ENCODE peak calls at places on chromosomes 11 and 22, in six cellular contexts. One of them, this sample, is unnamed.
A peak's percentile ranks its signal among the peaks of the same experiment; 100 is the strongest.

GRCh38 chr11:123624974-123625373 is 29.4 kb downstream of the SCN3B start:
- DNase-seq in lower leg skin: no peak
- DNase-seq in dorsolateral prefrontal cortex: no peak
- DNase-seq in pancreas: no peak
- DNase-seq in HL-60: no peak
- DNase-seq in body of pancreas: no peak
- DNase-seq in this sample: no peak

GRCh38 chr11:2652857-2653643 is 46.7 kb downstream of the KCNQ1OT1 start:
- DNase-seq in lower leg skin: peak; percentile 39
- DNase-seq in dorsolateral prefrontal cortex: no peak
- DNase-seq in pancreas: peak; percentile 7
- DNase-seq in HL-60: no peak
- DNase-seq in body of pancreas: no peak
- DNase-seq in this sample: no peak

GRCh38 chr22:37229805-37230672 is 14.0 kb downstream of the RAC2 start:
- DNase-seq in lower leg skin: peak; percentile 91
- DNase-seq in dorsolateral prefrontal cortex: no peak
- DNase-seq in pancreas: no peak
- DNase-seq in HL-60: peak; percentile 91
- DNase-seq in body of pancreas: no peak
- DNase-seq in this sample: peak; percentile 82

GRCh38 chr11:127624455-127624854 is 623.9 kb upstream of the KIRREL3 start:
- DNase-seq in lower leg skin: no peak
- DNase-seq in dorsolateral prefrontal cortex: peak; percentile 54
- DNase-seq in pancreas: no peak
- DNase-seq in HL-60: no peak
- DNase-seq in body of pancreas: no peak
- DNase-seq in this sample: no peak

GRCh38 chr11:1772270-1773130 is 8.8 kb upstream of the CTSD start:
- DNase-seq in lower leg skin: peak; percentile 90
- DNase-seq in dorsolateral prefrontal cortex: peak; percentile 52
- DNase-seq in pancreas: peak; percentile 52
- DNase-seq in HL-60: peak; percentile 92
- DNase-seq in body of pancreas: peak; percentile 50
- DNase-seq in this sample: no peak

GRCh38 chr11:77669848-77670511 is 32.4 kb upstream of the CLNS1A start:
- DNase-seq in lower leg skin: no peak
- DNase-seq in dorsolateral prefrontal cortex: no peak
- DNase-seq in pancreas: no peak
- DNase-seq in HL-60: no peak
- DNase-seq in body of pancreas: no peak
- DNase-seq in this sample: no peak

GRCh38 chr22:24566899-24567511 is 11.2 kb downstream of the SNRPD3 start:
- DNase-seq in lower leg skin: no peak
- DNase-seq in dorsolateral prefrontal cortex: no peak
- DNase-seq in pancreas: no peak
- DNase-seq in HL-60: no peak
- DNase-seq in body of pancreas: no peak
- DNase-seq in this sample: no peak

GRCh38 chr11:17343907-17344306 is 7.7 kb upstream of the NCR3LG1 start:
- DNase-seq in lower leg skin: no peak
- DNase-seq in dorsolateral prefrontal cortex: no peak
- DNase-seq in pancreas: no peak
- DNase-seq in HL-60: no peak
- DNase-seq in body of pancreas: no peak
- DNase-seq in this sample: no peak

GRCh38 chr11:76666408-76666807 is 4.1 kb downstream of the LRRC32 start:
- DNase-seq in lower leg skin: peak; percentile 87
- DNase-seq in dorsolateral prefrontal cortex: peak; percentile 29
- DNase-seq in pancreas: no peak
- DNase-seq in HL-60: no peak
- DNase-seq in body of pancreas: peak; percentile 28
- DNase-seq in this sample: no peak

GRCh38 chr11:9293646-9294045 is 20.7 kb downstream of the TMEM41B start:
- DNase-seq in lower leg skin: no peak
- DNase-seq in dorsolateral prefrontal cortex: no peak
- DNase-seq in pancreas: no peak
- DNase-seq in HL-60: no peak
- DNase-seq in body of pancreas: no peak
- DNase-seq in this sample: no peak

GRCh38 chr11:131530411-131530810 is 160.0 kb downstream of the NTM start:
- DNase-seq in lower leg skin: no peak
- DNase-seq in dorsolateral prefrontal cortex: peak; percentile 72
- DNase-seq in pancreas: no peak
- DNase-seq in HL-60: no peak
- DNase-seq in body of pancreas: no peak
- DNase-seq in this sample: no peak

GRCh38 chr22:37697540-37697835 is 640 bp downstream of the TRIOBP start:
- DNase-seq in lower leg skin: no peak
- DNase-seq in dorsolateral prefrontal cortex: no peak
- DNase-seq in pancreas: no peak
- DNase-seq in HL-60: no peak
- DNase-seq in body of pancreas: no peak
- DNase-seq in this sample: no peak

GRCh38 chr11:18013790-18014507 is 1.1 kb upstream of the SERGEF start:
- DNase-seq in lower leg skin: no peak
- DNase-seq in dorsolateral prefrontal cortex: no peak
- DNase-seq in pancreas: peak; percentile 14
- DNase-seq in HL-60: no peak
- DNase-seq in body of pancreas: no peak
- DNase-seq in this sample: no peak

GRCh38 chr11:10042699-10043098 is 251.3 kb downstream of the SBF2 start:
- DNase-seq in lower leg skin: no peak
- DNase-seq in dorsolateral prefrontal cortex: no peak
- DNase-seq in pancreas: no peak
- DNase-seq in HL-60: peak; percentile 67
- DNase-seq in body of pancreas: no peak
- DNase-seq in this sample: no peak

GRCh38 chr11:60121259-60121658 is 32.8 kb downstream of the MS4A2 start:
- DNase-seq in lower leg skin: no peak
- DNase-seq in dorsolateral prefrontal cortex: no peak
- DNase-seq in pancreas: no peak
- DNase-seq in HL-60: no peak
- DNase-seq in body of pancreas: peak; percentile 14
- DNase-seq in this sample: no peak

GRCh38 chr11:35662061-35662648 is 420 bp upstream of the TRIM44 start:
- DNase-seq in lower leg skin: no peak
- DNase-seq in dorsolateral prefrontal cortex: no peak
- DNase-seq in pancreas: no peak
- DNase-seq in HL-60: no peak
- DNase-seq in body of pancreas: no peak
- DNase-seq in this sample: no peak

GRCh38 chr22:50070366-50070765 is 12.3 kb upstream of the TTLL8 start:
- DNase-seq in lower leg skin: no peak
- DNase-seq in dorsolateral prefrontal cortex: no peak
- DNase-seq in pancreas: no peak
- DNase-seq in HL-60: no peak
- DNase-seq in body of pancreas: no peak
- DNase-seq in this sample: no peak

GRCh38 chr11:95373241-95373640 is 142.2 kb upstream of the SESN3 start:
- DNase-seq in lower leg skin: no peak
- DNase-seq in dorsolateral prefrontal cortex: no peak
- DNase-seq in pancreas: no peak
- DNase-seq in HL-60: no peak
- DNase-seq in body of pancreas: no peak
- DNase-seq in this sample: no peak

GRCh38 chr11:27254744-27255446 is 108.1 kb downstream of the CCDC34 start:
- DNase-seq in lower leg skin: no peak
- DNase-seq in dorsolateral prefrontal cortex: no peak
- DNase-seq in pancreas: no peak
- DNase-seq in HL-60: no peak
- DNase-seq in body of pancreas: no peak
- DNase-seq in this sample: no peak

GRCh38 chr22:36360871-36361383 is 26.8 kb downstream of the MYH9 start:
- DNase-seq in lower leg skin: no peak
- DNase-seq in dorsolateral prefrontal cortex: no peak
- DNase-seq in pancreas: no peak
- DNase-seq in HL-60: no peak
- DNase-seq in body of pancreas: no peak
- DNase-seq in this sample: no peak

GRCh38 chr11:26985941-26986340 is 8.0 kb upstream of the FIBIN start:
- DNase-seq in lower leg skin: no peak
- DNase-seq in dorsolateral prefrontal cortex: no peak
- DNase-seq in pancreas: no peak
- DNase-seq in HL-60: no peak
- DNase-seq in body of pancreas: no peak
- DNase-seq in this sample: no peak

GRCh38 chr22:40176921-40177737 is 596 bp upstream of the TNRC6B start:
- DNase-seq in lower leg skin: no peak
- DNase-seq in dorsolateral prefrontal cortex: no peak
- DNase-seq in pancreas: peak; percentile 56
- DNase-seq in HL-60: peak; percentile 57
- DNase-seq in body of pancreas: peak; percentile 78
- DNase-seq in this sample: peak; percentile 48

GRCh38 chr11:134572741-134573675 is 161.0 kb upstream of the B3GAT1 start:
- DNase-seq in lower leg skin: no peak
- DNase-seq in dorsolateral prefrontal cortex: no peak
- DNase-seq in pancreas: no peak
- DNase-seq in HL-60: no peak
- DNase-seq in body of pancreas: no peak
- DNase-seq in this sample: no peak

GRCh38 chr11:112185883-112186282 is 10.6 kb downstream of the BCO2 start:
- DNase-seq in lower leg skin: no peak
- DNase-seq in dorsolateral prefrontal cortex: no peak
- DNase-seq in pancreas: no peak
- DNase-seq in HL-60: no peak
- DNase-seq in body of pancreas: no peak
- DNase-seq in this sample: no peak

GRCh38 chr11:111541209-111542061 is 915 bp downstream of the LAYN start:
- DNase-seq in lower leg skin: peak; percentile 87
- DNase-seq in dorsolateral prefrontal cortex: no peak
- DNase-seq in pancreas: peak; percentile 18
- DNase-seq in HL-60: no peak
- DNase-seq in body of pancreas: peak; percentile 41
- DNase-seq in this sample: no peak

GRCh38 chr11:104339383-104339831 is 175.5 kb upstream of the PDGFD start:
- DNase-seq in lower leg skin: no peak
- DNase-seq in dorsolateral prefrontal cortex: no peak
- DNase-seq in pancreas: no peak
- DNase-seq in HL-60: no peak
- DNase-seq in body of pancreas: no peak
- DNase-seq in this sample: no peak

GRCh38 chr11:104338186-104338585 is 174.2 kb upstream of the PDGFD start:
- DNase-seq in lower leg skin: no peak
- DNase-seq in dorsolateral prefrontal cortex: no peak
- DNase-seq in pancreas: no peak
- DNase-seq in HL-60: no peak
- DNase-seq in body of pancreas: no peak
- DNase-seq in this sample: no peak

GRCh38 chr11:104343578-104343977 is 179.6 kb upstream of the PDGFD start:
- DNase-seq in lower leg skin: no peak
- DNase-seq in dorsolateral prefrontal cortex: no peak
- DNase-seq in pancreas: no peak
- DNase-seq in HL-60: no peak
- DNase-seq in body of pancreas: no peak
- DNase-seq in this sample: no peak
- TF ChIP-seq CTCF in lower leg skin: no peak
- TF ChIP-seq CTCF in dorsolateral prefrontal cortex: peak; percentile 12
- TF ChIP-seq CTCF in pancreas: peak; percentile 36
- TF ChIP-seq CTCF in HL-60: peak; percentile 17
- TF ChIP-seq CTCF in body of pancreas: peak; percentile 28
- TF ChIP-seq CTCF in this sample: peak; percentile 53

GRCh38 chr11:124875943-124876817 is 10.9 kb downstream of the ROBO3 start:
- DNase-seq in lower leg skin: peak; percentile 96
- DNase-seq in dorsolateral prefrontal cortex: peak; percentile 81
- DNase-seq in pancreas: peak; percentile 76
- DNase-seq in HL-60: peak; percentile 63
- DNase-seq in body of pancreas: peak; percentile 81
- DNase-seq in this sample: peak; percentile 30

GRCh38 chr11:124876818-124877630 is 11.8 kb downstream of the ROBO3 start:
- DNase-seq in lower leg skin: peak; percentile 78
- DNase-seq in dorsolateral prefrontal cortex: no peak
- DNase-seq in pancreas: no peak
- DNase-seq in HL-60: no peak
- DNase-seq in body of pancreas: no peak
- DNase-seq in this sample: no peak

GRCh38 chr11:124873980-124874379 is 8.7 kb downstream of the ROBO3 start:
- DNase-seq in lower leg skin: peak; percentile 64
- DNase-seq in dorsolateral prefrontal cortex: no peak
- DNase-seq in pancreas: no peak
- DNase-seq in HL-60: no peak
- DNase-seq in body of pancreas: no peak
- DNase-seq in this sample: no peak

GRCh38 chr11:124874571-124875255 is 9.5 kb downstream of the ROBO3 start:
- DNase-seq in lower leg skin: peak; percentile 74
- DNase-seq in dorsolateral prefrontal cortex: no peak
- DNase-seq in pancreas: no peak
- DNase-seq in HL-60: no peak
- DNase-seq in body of pancreas: no peak
- DNase-seq in this sample: no peak

GRCh38 chr11:124875401-124875800 is 10.2 kb downstream of the ROBO3 start:
- DNase-seq in lower leg skin: peak; percentile 83
- DNase-seq in dorsolateral prefrontal cortex: no peak
- DNase-seq in pancreas: no peak
- DNase-seq in HL-60: no peak
- DNase-seq in body of pancreas: no peak
- DNase-seq in this sample: no peak
- H3K4me3 ChIP-seq in lower leg skin: no peak overlapping the region
- H3K4me3 ChIP-seq in dorsolateral prefrontal cortex: peak overlapping the region; percentile 68
- H3K4me3 ChIP-seq in pancreas: no peak overlapping the region
- H3K4me3 ChIP-seq in HL-60: no peak overlapping the region
- H3K4me3 ChIP-seq in body of pancreas: no peak overlapping the region
- H3K4me3 ChIP-seq in this sample: no peak overlapping the region

DNA sequence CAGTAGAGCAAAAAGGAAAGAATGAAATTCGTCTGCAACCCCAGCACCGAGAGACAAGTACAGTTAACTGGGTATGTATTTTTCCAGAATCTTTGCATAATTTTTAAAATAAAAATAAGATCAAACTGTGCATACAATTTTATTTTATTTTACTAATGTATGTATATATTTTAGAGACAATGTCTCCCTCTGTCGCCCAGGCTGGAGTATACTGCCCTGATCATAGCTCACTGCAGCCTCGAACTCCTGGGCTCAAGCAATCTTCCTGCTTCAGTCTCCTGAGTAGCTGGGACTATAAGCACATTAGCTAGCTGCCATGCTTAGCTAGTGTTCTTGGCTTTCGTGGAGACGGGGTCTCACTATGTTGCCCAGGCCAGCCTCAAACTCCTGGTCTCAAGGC is 18.8 kb upstream of the DRD2 start:
- DNase-seq in lower leg skin: no peak
- DNase-seq in dorsolateral prefrontal cortex: no peak
- DNase-seq in pancreas: no peak
- DNase-seq in HL-60: no peak
- DNase-seq in body of pancreas: no peak
- DNase-seq in this sample: no peak
- TF ChIP-seq CTCF in lower leg skin: no peak
- TF ChIP-seq CTCF in dorsolateral prefrontal cortex: no peak
- TF ChIP-seq CTCF in pancreas: no peak
- TF ChIP-seq CTCF in HL-60: no peak
- TF ChIP-seq CTCF in body of pancreas: no peak
- TF ChIP-seq CTCF in this sample: no peak

GRCh38 chr22:44493206-44493605 is 4.8 kb downstream of the RTL6 start:
- DNase-seq in lower leg skin: no peak
- DNase-seq in dorsolateral prefrontal cortex: no peak
- DNase-seq in pancreas: no peak
- DNase-seq in HL-60: no peak
- DNase-seq in body of pancreas: no peak
- DNase-seq in this sample: no peak
- H3K4me3 ChIP-seq in lower leg skin: no peak overlapping the region
- H3K4me3 ChIP-seq in dorsolateral prefrontal cortex: no peak overlapping the region
- H3K4me3 ChIP-seq in pancreas: no peak overlapping the region
- H3K4me3 ChIP-seq in HL-60: no peak overlapping the region
- H3K4me3 ChIP-seq in body of pancreas: no peak overlapping the region
- H3K4me3 ChIP-seq in this sample: no peak overlapping the region

This sample was measured in GM12864.